ENCODE peak calls at places on chromosomes 7 and 10, in five cellular contexts. N is cardiac muscle cell, I is heart left ventricle, C is neural progenitor cell, K is mesendoderm. B is an unnamed sample.

GRCh38 chr7:14900051-14900450 is 2.5 kb downstream of the DGKB start:
- DNase-seq in N (no peak), I (no peak), C (no peak), K (peak; percentile 11), B (no peak)

GRCh38 chr7:142496545-142496991 is 238.7 kb upstream of the PRSS58 start:
- DNase-seq in N (peak; percentile 46), C (peak; percentile 61), I (no peak), K (no peak), B (no peak)

GRCh38 chr10:79322616-79323566 is 24.4 kb upstream of the PPIF start:
- DNase-seq in K (no peak), N (no peak), I (peak; percentile 56), C (no peak), B (peak; percentile 76)

GRCh38 chr10:474406-474805 is 215.1 kb downstream of the DIP2C start:
- DNase-seq in C (no peak), I (no peak), K (no peak), N (no peak), B (no peak)

GRCh38 chr7:135843214-135843613 is 94.6 kb upstream of the FAM180A start:
- DNase-seq in K (no peak), N (no peak), C (no peak), I (no peak), B (no peak)

GRCh38 chr7:6057316-6058128 is 26.3 kb downstream of the ANKRD61 start:
- DNase-seq in C (no peak), K (peak; percentile 3), I (no peak), N (no peak), B (peak; percentile 39)

GRCh38 chr7:1666779-1667565 is 3.1 kb upstream of the ELFN1 start:
- DNase-seq in C (peak; percentile 52), K (no peak), N (peak; percentile 77), I (no peak), B (peak; percentile 20)

GRCh38 chr7:156614434-156615264 is 25.9 kb upstream of the RNF32 start:
- DNase-seq in N (no peak), K (no peak), C (no peak), I (no peak), B (no peak)

GRCh38 chr7:70066844-70067243 is 468.6 kb downstream of the AUTS2 start:
- DNase-seq in K (no peak), I (no peak), C (no peak), N (no peak), B (no peak)

GRCh38 chr10:95208702-95209391 is 14.8 kb downstream of the ACSM6 start:
- DNase-seq in K (peak; percentile 32), I (no peak), C (no peak), N (peak; percentile 14), B (no peak)

GRCh38 chr7:101859411-101860106 is 42.1 kb downstream of the CUX1 start:
- DNase-seq in C (no peak), K (no peak), N (no peak), I (no peak), B (no peak)

GRCh38 chr7:127653396-127653795 is 1.4 kb downstream of the SND1 start:
- DNase-seq in C (no peak), K (no peak), N (no peak), I (no peak), B (no peak)

GRCh38 chr10:84007482-84007881 is 131.8 kb upstream of the GHITM start:
- DNase-seq in C (no peak), N (no peak), I (no peak), K (no peak), B (no peak)

GRCh38 chr7:24829787-24830186 is 72.5 kb upstream of the GSDME start:
- DNase-seq in C (no peak), I (no peak), N (no peak), K (no peak), B (no peak)

DNA sequence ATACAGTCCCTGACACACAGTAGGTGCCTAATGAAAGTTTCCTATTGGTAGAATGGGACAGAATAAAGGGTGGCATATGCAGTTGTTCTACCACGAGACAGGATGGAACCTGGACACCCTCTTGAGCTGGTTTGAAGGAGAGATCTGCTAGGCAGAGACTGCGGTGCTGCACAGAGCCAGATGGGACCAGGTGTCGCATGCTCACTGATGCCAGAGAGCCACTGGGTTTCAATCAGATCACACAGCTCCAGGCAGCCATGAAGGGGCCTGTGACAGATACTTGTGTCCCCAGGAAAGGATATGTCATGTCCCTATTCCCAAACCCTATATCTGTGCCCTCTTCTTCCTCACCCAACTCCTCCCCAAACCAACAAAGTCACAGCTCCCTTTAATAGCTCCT is 235.7 kb downstream of the PRPF18 start:
- DNase-seq in K (no peak), N (no peak), I (no peak), C (no peak), B (no peak)
- H3K4me1 ChIP-seq in K (no peaks in the 10 kb centered on the region), N (no peaks in the 10 kb centered on the region), I (peaks cover 8% of the 10 kb centered on the region), C (peaks cover 30% of the 10 kb centered on the region), B (no peaks in the 10 kb centered on the region)

DNA sequence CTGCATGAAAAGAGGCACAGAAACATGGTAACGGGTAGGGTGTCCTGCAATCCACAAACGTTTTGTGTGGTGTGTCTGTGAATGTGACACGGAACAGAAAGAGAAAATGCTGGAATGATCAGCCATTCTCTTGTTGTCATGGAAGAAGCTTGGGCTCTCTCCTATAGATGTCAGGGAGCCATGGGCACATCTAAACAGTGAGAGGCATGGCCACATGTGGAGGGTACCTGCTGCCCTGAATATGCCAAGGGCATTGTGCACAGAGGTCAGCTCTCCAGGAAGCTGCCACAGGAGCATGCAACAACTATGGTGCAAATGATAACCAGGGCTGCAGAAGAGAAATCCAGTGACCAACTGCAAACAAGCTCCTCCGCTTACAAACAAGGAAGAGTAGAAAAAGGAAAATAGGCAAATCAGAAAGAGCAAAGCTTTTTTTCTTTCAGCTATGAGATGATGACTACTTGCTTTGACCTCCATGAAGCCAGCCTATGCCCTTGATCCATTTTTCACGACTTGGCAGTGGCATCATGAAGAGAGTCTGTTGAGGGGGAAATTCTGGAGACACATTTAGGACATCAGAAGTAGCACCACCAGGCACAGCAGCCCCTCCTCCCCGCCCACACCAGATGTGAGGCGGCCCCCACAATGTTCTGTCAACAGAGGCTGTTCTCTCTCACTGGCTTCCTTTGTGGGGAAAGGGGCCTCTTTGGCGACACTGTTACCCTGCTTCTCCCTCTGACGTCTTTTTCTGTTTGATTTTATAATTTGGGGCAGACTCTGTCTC is 4.8 kb upstream of the PDE1C start:
- DNase-seq in N (no peak), K (no peak), I (no peak), C (no peak), B (no peak)
- H3K4me1 ChIP-seq in N (no peaks in the 10 kb centered on the region), K (no peaks in the 10 kb centered on the region), I (peaks cover 23% of the 10 kb centered on the region), C (no peaks in the 10 kb centered on the region), B (no peaks in the 10 kb centered on the region)

DNA sequence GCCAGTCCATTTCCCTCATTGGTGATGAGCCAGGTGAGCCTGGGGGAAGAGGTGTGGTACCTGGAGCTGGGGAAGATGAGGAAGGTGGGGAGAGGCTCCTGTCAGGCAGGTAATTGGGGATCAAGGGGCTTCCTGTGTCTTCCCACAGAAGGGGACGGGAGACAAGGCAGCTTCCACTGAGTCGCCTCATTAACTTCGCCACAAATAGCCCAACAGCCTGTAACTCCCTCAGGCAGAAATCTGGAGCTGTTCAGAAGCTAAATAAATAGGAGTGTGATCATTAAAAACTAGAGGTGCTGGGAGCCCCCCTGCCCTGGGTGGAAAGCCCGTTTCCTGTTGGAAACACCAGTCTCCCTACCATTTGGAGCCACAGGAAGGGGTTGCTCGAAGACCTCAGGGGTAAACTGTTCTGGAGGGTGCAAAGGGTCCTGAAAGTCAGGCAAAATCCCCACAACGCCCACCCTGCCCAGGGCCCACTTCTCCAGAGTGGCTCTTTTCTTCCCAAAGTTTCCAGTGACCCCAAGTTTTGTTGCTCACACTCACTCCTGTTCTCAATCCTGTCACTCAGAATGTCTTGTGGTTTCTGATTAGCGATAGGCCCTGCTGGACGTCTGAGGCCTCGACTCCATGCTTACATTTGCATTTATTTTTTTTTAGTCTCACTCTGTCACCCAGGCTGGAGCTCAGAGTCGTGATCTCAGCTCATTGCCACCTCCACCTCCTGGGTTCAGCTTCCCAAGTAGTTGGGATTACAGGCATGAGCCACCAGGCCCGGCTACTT is 25.7 kb downstream of the UNC5B start:
- DNase-seq in N (no peak), C (no peak), K (no peak), I (no peak), B (no peak)
- H3K4me1 ChIP-seq in N (peaks cover 98% of the 10 kb centered on the region), C (peaks cover 21% of the 10 kb centered on the region), K (peaks cover 44% of the 10 kb centered on the region), I (peaks cover 81% of the 10 kb centered on the region), B (no peaks in the 10 kb centered on the region)

GRCh38 chr7:154684651-154685563 is 318.0 kb downstream of the PAXIP1 start:
- DNase-seq in C (no peak), N (no peak), I (no peak), K (no peak), B (no peak)
- H3K4me1 ChIP-seq in C (no peaks in the 10 kb centered on the region), N (no peaks in the 10 kb centered on the region), I (no peaks in the 10 kb centered on the region), K (no peaks in the 10 kb centered on the region), B (no peaks in the 10 kb centered on the region)

DNA sequence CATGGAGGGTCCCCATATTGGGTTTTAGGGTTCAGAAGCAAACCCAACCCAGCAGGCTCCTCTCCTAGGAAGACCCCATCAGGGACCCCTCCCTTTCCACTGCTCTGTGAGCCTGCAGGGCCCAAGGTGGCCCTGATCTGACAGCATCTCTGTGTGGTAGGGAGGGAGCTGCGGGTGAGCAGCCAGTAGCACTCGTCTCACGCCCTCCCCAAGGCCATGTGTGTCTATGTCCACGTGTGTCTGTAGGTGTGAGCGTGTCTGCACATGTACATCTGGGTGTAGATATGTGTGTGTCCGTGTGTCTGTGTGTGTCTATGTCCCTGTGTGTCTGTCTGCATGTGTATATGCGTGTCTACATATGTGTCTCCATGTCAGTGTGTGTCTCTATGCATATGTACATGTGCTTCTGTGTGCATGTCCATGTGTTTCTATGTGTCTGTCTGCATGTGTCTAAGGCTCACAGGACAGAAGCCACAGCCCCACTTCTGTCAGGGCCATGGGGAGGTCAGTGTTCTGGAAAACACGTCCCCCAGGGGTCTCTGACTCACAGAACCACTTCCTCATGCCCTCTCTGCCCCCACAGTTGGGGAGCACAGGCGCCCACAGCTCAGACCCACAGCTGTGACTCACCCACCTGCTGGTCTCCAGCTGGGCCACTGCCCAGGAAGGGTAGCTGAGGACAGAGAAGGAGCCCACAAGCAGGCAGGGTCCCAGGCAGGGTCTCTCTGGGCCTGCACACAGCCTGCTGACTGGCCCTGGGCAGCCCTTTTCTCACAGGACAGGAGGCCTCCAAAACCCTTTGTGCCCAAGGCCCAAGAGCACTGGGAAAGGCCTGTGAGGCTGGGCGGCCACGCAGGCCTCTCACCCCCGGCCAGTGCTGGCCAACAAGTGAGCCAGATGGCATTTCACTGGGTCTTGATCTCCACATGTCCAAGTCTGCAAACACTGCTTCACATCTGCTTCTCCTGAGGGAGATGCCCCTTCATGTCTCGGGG is 103.1 kb upstream of the FAM20C start:
- DNase-seq in C (no peak), K (no peak), N (no peak), I (peak; percentile 64), B (peak; percentile 91)
- H3K4me1 ChIP-seq in C (peaks cover 39% of the 10 kb centered on the region), K (peaks cover 3% of the 10 kb centered on the region), N (no peaks in the 10 kb centered on the region), I (peaks cover 7% of the 10 kb centered on the region), B (peaks cover 34% of the 10 kb centered on the region)

DNA sequence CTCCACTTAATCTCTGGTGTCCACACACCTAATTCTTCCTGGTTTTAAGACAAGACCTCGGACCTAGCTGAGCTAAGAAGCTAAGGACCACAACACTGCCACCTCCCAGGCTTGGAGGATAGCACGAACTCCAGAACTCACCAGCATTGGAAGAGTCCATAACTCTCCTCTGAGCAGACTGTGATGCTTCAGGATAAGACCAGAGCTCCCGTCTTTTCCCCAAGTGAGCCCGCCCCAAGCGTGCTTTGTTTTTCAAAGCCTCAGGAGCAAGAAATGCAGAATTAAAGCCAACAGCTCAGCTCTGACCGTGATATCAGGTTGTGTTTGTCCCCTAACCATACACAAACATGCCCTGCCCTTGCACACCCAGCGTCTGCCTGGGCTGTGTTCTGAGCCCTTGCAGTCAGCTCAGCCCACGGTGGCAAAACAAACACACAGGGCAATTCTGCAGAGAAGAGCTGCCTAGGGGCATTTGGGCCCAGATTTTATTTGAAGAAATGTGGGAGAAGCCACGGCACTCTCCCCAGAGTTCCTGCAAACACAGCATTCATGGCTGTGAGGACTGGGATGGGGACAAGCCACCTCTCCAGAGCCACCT is 145.4 kb downstream of the WDR11 start:
- DNase-seq in N (no peak), C (no peak), I (no peak), K (no peak), B (no peak)
- H3K4me1 ChIP-seq in N (no peaks in the 10 kb centered on the region), C (no peaks in the 10 kb centered on the region), I (no peaks in the 10 kb centered on the region), K (no peaks in the 10 kb centered on the region), B (no peaks in the 10 kb centered on the region)

B was measured in tibial artery.